ENCODE peak calls at places on chromosomes 11 and 22, in five cellular contexts. K is IMR-90, H is H9, N is H1, O is mesendoderm. L is an unnamed sample.
A peak's percentile ranks its signal among the peaks of the same experiment; 100 is the strongest.

GRCh38 chr11:10294289-10294953 is 402 bp upstream of the SBF2 start:
- DNase-seq in H (peak; percentile 50), K (peak; percentile 87), O (peak; percentile 66), N (peak; percentile 65), L (peak; percentile 86)

GRCh38 chr11:26201411-26201810 is 130.5 kb upstream of the ANO3 start:
- DNase-seq in N (no peak), K (peak; percentile 88), H (no peak), O (no peak), L (peak; percentile 78)

GRCh38 chr22:19848298-19849224 is 6.1 kb downstream of the GNB1L start:
- DNase-seq in O (no peak), K (no peak), H (no peak), N (no peak), L (peak; percentile 45)

GRCh38 chr11:15473954-15474837 is 359.5 kb downstream of the INSC start:
- DNase-seq in K (no peak), H (no peak), N (no peak), O (no peak), L (no peak)

GRCh38 chr11:47609675-47610074 is 15.5 kb upstream of the C1QTNF4 start:
- DNase-seq in O (no peak), H (no peak), K (no peak), N (no peak), L (no peak)

GRCh38 chr11:44351898-44352498 is 42.1 kb upstream of the ALX4 start:
- DNase-seq in H (no peak), N (no peak), K (no peak), O (peak; percentile 33), L (no peak)

GRCh38 chr11:2516276-2517015 is 71.6 kb downstream of the KCNQ1 start:
- DNase-seq in O (no peak), N (no peak), H (peak; percentile 14), K (no peak), L (no peak)

GRCh38 chr22:31970490-31971444 is 26.4 kb downstream of the YWHAH start:
- DNase-seq in O (peak; percentile 88), N (peak; percentile 100), H (peak; percentile 94), K (peak; percentile 51), L (peak; percentile 76)

GRCh38 chr22:49492756-49493251 is 334.9 kb downstream of the BRD1 start:
- DNase-seq in H (no peak), N (no peak), O (no peak), K (no peak), L (no peak)

GRCh38 chr11:44709281-44709562 is 17.5 kb upstream of the TSPAN18 start:
- DNase-seq in K (no peak), H (no peak), N (no peak), O (peak; percentile 32), L (peak; percentile 30)

GRCh38 chr11:130475426-130476053 is 27.1 kb downstream of the ADAMTS15 start:
- DNase-seq in K (no peak), N (peak; percentile 28), O (no peak), H (no peak), L (no peak)

GRCh38 chr11:75505966-75506692 is 19.6 kb downstream of the GDPD5 start:
- DNase-seq in H (no peak), N (no peak), K (no peak), O (no peak), L (no peak)

GRCh38 chr11:31141804-31142203 is 227.7 kb downstream of the DCDC1 start:
- DNase-seq in K (no peak), H (no peak), N (no peak), O (no peak), L (no peak)

GRCh38 chr22:22157500-22157822 is 87.1 kb upstream of the VPREB1 start:
- DNase-seq in H (no peak), K (no peak), N (no peak), O (no peak), L (no peak)

GRCh38 chr11:34968862-34969261 is 52.4 kb downstream of the PDHX start:
- DNase-seq in H (no peak), N (no peak), O (no peak), K (no peak), L (no peak)

GRCh38 chr11:115644846-115645245 is 140.6 kb upstream of the CADM1 start:
- DNase-seq in H (no peak), N (no peak), K (peak; percentile 65), O (no peak), L (no peak)

GRCh38 chr11:116202922-116203321 is 569.9 kb downstream of the BUD13 start:
- DNase-seq in N (no peak), O (no peak), H (no peak), K (no peak), L (no peak)

GRCh38 chr22:40196628-40197027 is 18.9 kb downstream of the TNRC6B start:
- DNase-seq in K (peak; percentile 97), H (no peak), O (no peak), N (no peak), L (peak; percentile 97)

GRCh38 chr11:60924110-60924905 is at the start of gene TMEM132A:
- DNase-seq in H (peak; percentile 87), K (peak; percentile 68), N (peak; percentile 90), O (peak; percentile 92), L (peak; percentile 80)

GRCh38 chr11:18727499-18728236 is 1.7 kb upstream of the IGSF22 start:
- DNase-seq in N (peak; percentile 85), H (peak; percentile 80), K (peak; percentile 16), O (peak; percentile 83), L (peak; percentile 48)

DNA sequence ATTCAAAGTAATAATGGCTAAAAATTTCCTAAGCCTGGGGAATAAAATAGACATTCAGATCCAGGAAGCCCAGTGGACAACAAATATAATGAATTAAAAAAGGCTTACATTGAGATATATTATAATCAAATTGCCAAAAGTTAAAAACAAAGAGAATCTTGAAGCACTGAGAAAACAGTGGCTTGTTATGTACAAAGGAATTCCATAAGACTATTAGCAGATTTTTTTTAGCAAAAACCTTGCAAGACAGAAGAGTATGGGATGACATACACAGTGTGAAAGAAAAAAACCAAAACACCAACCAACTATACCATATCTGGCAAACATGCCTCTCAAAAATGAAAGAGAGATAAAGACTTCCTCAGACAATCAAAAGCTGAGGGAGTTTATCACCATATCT is 20.7 kb downstream of the OR10V1 start:
- DNase-seq in K (no peak), O (no peak), H (no peak), N (no peak), L (no peak)
- H3K23ac ChIP-seq in K (no peak overlapping the region), O (no peak overlapping the region), H (no peak overlapping the region), N (no peak overlapping the region), L (no peak overlapping the region)

GRCh38 chr11:69971741-69972140 is 106.4 kb upstream of the ANO1 start:
- DNase-seq in N (no peak), H (no peak), K (no peak), O (no peak), L (no peak)

GRCh38 chr11:69972351-69972802 is 105.7 kb upstream of the ANO1 start:
- DNase-seq in O (no peak), K (no peak), N (no peak), H (no peak), L (no peak)

GRCh38 chr11:69968407-69969347 is 109.4 kb upstream of the ANO1 start:
- DNase-seq in N (no peak), K (no peak), H (no peak), O (no peak), L (no peak)

GRCh38 chr11:69969890-69970784 is 108.0 kb upstream of the ANO1 start:
- DNase-seq in K (no peak), N (no peak), O (peak; percentile 35), H (no peak), L (peak; percentile 50)

GRCh38 chr11:69970785-69971535 is 107.2 kb upstream of the ANO1 start:
- DNase-seq in O (no peak), H (no peak), N (no peak), K (no peak), L (no peak)
- H3K23ac ChIP-seq in O (no peak overlapping the region), H (no peak overlapping the region), N (no peak overlapping the region), K (no peak overlapping the region), L (no peak overlapping the region)

GRCh38 chr11:134913391-134913790 is 501.3 kb upstream of the B3GAT1 start:
- DNase-seq in O (no peak), N (no peak), K (no peak), H (no peak), L (no peak)

GRCh38 chr11:134915212-134915611 is 503.2 kb upstream of the B3GAT1 start:
- DNase-seq in H (no peak), K (no peak), O (no peak), N (no peak), L (no peak)

GRCh38 chr11:134915881-134916280 is 503.8 kb upstream of the B3GAT1 start:
- DNase-seq in N (no peak), H (no peak), O (no peak), K (no peak), L (no peak)

GRCh38 chr11:134916421-134916820 is 504.4 kb upstream of the B3GAT1 start:
- DNase-seq in O (no peak), N (no peak), K (no peak), H (no peak), L (no peak)

GRCh38 chr11:134913999-134914590 is 502.1 kb upstream of the B3GAT1 start:
- DNase-seq in K (no peak), H (no peak), O (no peak), N (no peak), L (no peak)
- H3K23ac ChIP-seq in K (no peak overlapping the region), H (no peak overlapping the region), O (no peak overlapping the region), N (no peak overlapping the region), L (no peak overlapping the region)

GRCh38 chr11:126354631-126355323 is 709 bp upstream of the ST3GAL4 start:
- DNase-seq in O (peak; percentile 35), H (no peak), N (no peak), K (no peak), L (no peak)
- H3K23ac ChIP-seq in O (peak overlapping the region; percentile 99), H (no peak overlapping the region), N (no peak overlapping the region), K (peak overlapping the region; percentile 99), L (no peak overlapping the region)

GRCh38 chr22:23450434-23450795 is 129.7 kb downstream of the IGLL1 start:
- DNase-seq in H (no peak), K (no peak), O (no peak), N (no peak), L (no peak)

GRCh38 chr22:23452231-23453010 is 127.7 kb downstream of the IGLL1 start:
- DNase-seq in O (no peak), N (no peak), K (no peak), H (no peak), L (no peak)

GRCh38 chr22:23446796-23447350 is 133.2 kb downstream of the IGLL1 start:
- DNase-seq in H (no peak), O (no peak), K (no peak), N (no peak), L (no peak)
- H3K23ac ChIP-seq in H (no peak overlapping the region), O (no peak overlapping the region), K (no peak overlapping the region), N (no peak overlapping the region), L (no peak overlapping the region)